ENCODE peak calls at places on chromosomes 16 and 17, in seven cellular contexts. H is uterus, J is fibroblast of lung, U is caudate nucleus, Q is AG04450, B is tibial nerve, M is ascending aorta. W is an unnamed sample.

GRCh38 chr17:13346081-13346533 is 255.6 kb downstream of the HS3ST3A1 start:
- DNase-seq in H (no peak), J (peak), U (no peak), Q (peak), B (no peak), M (no peak), W (no peak)

GRCh38 chr16:59048876-59049275 is 314.8 kb upstream of the GOT2 start:
- DNase-seq in H (no peak), J (peak), U (no peak), Q (no peak), B (no peak), M (no peak), W (no peak)

GRCh38 chr16:75311383-75311938 is 60.0 kb upstream of the BCAR1 start:
- DNase-seq in H (no peak), J (peak), U (no peak), Q (no peak), B (no peak), M (no peak), W (no peak)

GRCh38 chr17:22253007-22253406 is 560.7 kb downstream of the KCNJ18 start:
- DNase-seq in H (no peak), J (no peak), U (no peak), Q (no peak), B (no peak), M (no peak), W (no peak)

GRCh38 chr17:33197342-33197741 is 95.8 kb downstream of the ASIC2 start:
- DNase-seq in H (no peak), J (no peak), U (no peak), Q (no peak), B (no peak), M (no peak), W (no peak)

GRCh38 chr17:79940381-79941087 is 95.1 kb downstream of the TBC1D16 start:
- DNase-seq in H (no peak), J (no peak), U (no peak), Q (no peak), B (no peak), M (no peak), W (no peak)

GRCh38 chr17:9958586-9959281 is 53.7 kb upstream of the RCVRN start:
- DNase-seq in H (no peak), J (no peak), U (no peak), Q (no peak), B (no peak), M (no peak), W (no peak)

GRCh38 chr17:50221500-50222480 is 20.4 kb upstream of the COL1A1 start:
- DNase-seq in H (peak), J (peak), U (no peak), Q (no peak), B (no peak), M (peak), W (no peak)

GRCh38 chr17:7858487-7858832 is 657 bp downstream of the CYB5D1 start:
- DNase-seq in H (peak), J (peak), U (no peak), Q (no peak), B (no peak), M (no peak), W (no peak)

GRCh38 chr17:82449883-82450356 is 632 bp downstream of the CYBC1 start:
- DNase-seq in H (no peak), J (no peak), U (no peak), Q (no peak), B (no peak), M (no peak), W (no peak)

GRCh38 chr16:88582912-88583575 is 12.8 kb downstream of the ZC3H18 start:
- DNase-seq in H (no peak), J (no peak), U (no peak), Q (no peak), B (no peak), M (no peak), W (no peak)

GRCh38 chr17:3772764-3773163 is 28.2 kb downstream of the ITGAE start:
- DNase-seq in H (no peak), J (no peak), U (no peak), Q (no peak), B (no peak), M (no peak), W (no peak)

GRCh38 chr17:15287533-15288267 is 22.6 kb upstream of the PMP22 start:
- DNase-seq in H (no peak), J (peak), U (no peak), Q (no peak), B (no peak), M (no peak), W (no peak)

GRCh38 chr16:67562918-67563707 is 787 bp downstream of the CTCF start:
- DNase-seq in H (peak), J (peak), U (no peak), Q (no peak), B (no peak), M (peak), W (peak)

GRCh38 chr16:68786685-68787418 is 49.8 kb downstream of the CDH1 start:
- DNase-seq in H (peak), J (peak), U (no peak), Q (no peak), B (no peak), M (no peak), W (peak)

GRCh38 chr16:67456383-67457140 is 24.4 kb downstream of the ATP6V0D1 start:
- DNase-seq in H (peak), J (peak), U (no peak), Q (no peak), B (no peak), M (peak), W (no peak)

GRCh38 chr16:88877564-88878289 is 11.3 kb upstream of the PABPN1L start:
- DNase-seq in H (no peak), J (no peak), U (no peak), Q (no peak), B (no peak), M (no peak), W (no peak)

GRCh38 chr17:17254026-17254425 is 17.1 kb upstream of the FLCN start:
- DNase-seq in H (no peak), J (no peak), U (no peak), Q (no peak), B (no peak), M (no peak), W (no peak)

GRCh38 chr17:30005709-30006320 is 64.4 kb downstream of the EFCAB5 start:
- DNase-seq in H (no peak), J (peak), U (no peak), Q (no peak), B (no peak), M (no peak), W (no peak)

GRCh38 chr16:47727131-47727530 is 266.0 kb downstream of the PHKB start:
- DNase-seq in H (no peak), J (no peak), U (no peak), Q (no peak), B (no peak), M (no peak), W (no peak)

GRCh38 chr17:64580384-64581307 is 73.9 kb downstream of the CEP95 start:
- DNase-seq in H (no peak), J (peak), U (no peak), Q (no peak), B (no peak), M (no peak), W (no peak)

GRCh38 chr16:6493555-6493954 is 839.1 kb upstream of the RBFOX1 start:
- DNase-seq in H (no peak), J (no peak), U (no peak), Q (no peak), B (no peak), M (no peak), W (no peak)

GRCh38 chr17:82065193-82065637 is 389 bp downstream of the DUS1L start:
- DNase-seq in H (no peak), J (peak), U (no peak), Q (no peak), B (no peak), M (no peak), W (no peak)

GRCh38 chr17:20279631-20280030 is 187.7 kb downstream of the LGALS9B start:
- DNase-seq in H (no peak), J (no peak), U (no peak), Q (no peak), B (no peak), M (no peak), W (no peak)

GRCh38 chr17:57453841-57454240 is 197.5 kb downstream of the MSI2 start:
- DNase-seq in H (no peak), J (no peak), U (no peak), Q (no peak), B (no peak), M (no peak), W (no peak)

GRCh38 chr17:4433515-4434031 is at the start of gene SPNS3:
- DNase-seq in H (no peak), J (no peak), U (peak), Q (no peak), B (no peak), M (no peak), W (no peak)

DNA sequence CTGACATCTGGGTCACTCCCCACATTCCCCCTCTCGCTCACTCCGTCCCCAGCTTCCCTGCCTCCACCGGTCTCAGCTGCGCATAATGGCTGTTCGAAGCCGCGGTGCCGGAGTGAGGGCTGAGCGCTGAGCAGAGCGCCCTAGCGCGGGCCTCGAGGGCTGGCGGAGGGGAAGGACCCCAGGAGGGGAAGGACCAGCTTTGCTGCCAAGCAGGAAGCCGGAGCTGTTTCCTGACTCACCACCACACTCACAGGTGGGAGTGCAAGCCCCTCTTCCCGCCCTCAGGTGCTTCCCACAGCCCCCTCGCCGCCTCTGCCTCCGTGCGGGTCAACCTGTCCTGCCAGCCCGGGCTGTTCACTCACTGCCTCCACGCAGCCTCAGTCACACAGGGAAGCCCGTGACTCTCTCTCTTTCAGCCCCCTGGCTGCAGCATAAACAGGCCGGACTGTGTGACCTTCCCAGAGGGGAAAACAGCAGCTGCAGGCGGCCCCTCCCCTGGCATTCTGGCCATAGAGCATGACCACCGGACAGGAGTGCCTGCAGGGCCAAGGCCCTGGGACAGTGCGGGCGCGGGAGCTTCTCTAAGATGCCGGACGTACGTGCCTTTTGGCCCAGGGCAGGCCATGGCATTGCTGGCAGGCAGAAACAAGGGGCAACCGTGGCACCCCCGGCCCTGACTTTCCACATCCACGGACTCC is 23.7 kb downstream of the SLC43A2 start:
- DNase-seq in H (no peak), J (no peak), U (no peak), Q (no peak), B (no peak), M (no peak), W (no peak)
- H3K27ac ChIP-seq in H (no peak), J (no peak), U (no peak), Q (no peak), B (peak), M (no peak), W (no peak)

GRCh38 chr17:75822119-75822799 is 21.9 kb downstream of the UNC13D start:
- DNase-seq in H (peak), J (no peak), U (no peak), Q (no peak), B (no peak), M (no peak), W (no peak)
- H3K27ac ChIP-seq in H (peak), J (no peak), U (no peak), Q (no peak), B (no peak), M (peak), W (no peak)

GRCh38 chr16:91484-91883 is 13.5 kb downstream of the MPG start:
- DNase-seq in H (no peak), J (no peak), U (no peak), Q (no peak), B (no peak), M (no peak), W (no peak)
- H3K27ac ChIP-seq in H (no peak), J (no peak), U (peak), Q (no peak), B (peak), M (peak), W (peak)

GRCh38 chr17:77325826-77326581 is 185.2 kb downstream of the SEC14L1 start:
- DNase-seq in H (peak), J (peak), U (no peak), Q (no peak), B (peak), M (peak), W (no peak)
- H3K27ac ChIP-seq in H (peak), J (peak), U (no peak), Q (peak), B (peak), M (peak), W (no peak)

GRCh38 chr17:38892083-38892482 is 22.2 kb downstream of the LASP1 start:
- DNase-seq in H (no peak), J (no peak), U (no peak), Q (no peak), B (no peak), M (no peak), W (no peak)

GRCh38 chr17:38890410-38890746 is 20.5 kb downstream of the LASP1 start:
- DNase-seq in H (no peak), J (no peak), U (no peak), Q (no peak), B (no peak), M (no peak), W (no peak)

GRCh38 chr17:38889745-38890409 is 20.0 kb downstream of the LASP1 start:
- DNase-seq in H (no peak), J (no peak), U (no peak), Q (no peak), B (no peak), M (no peak), W (no peak)

GRCh38 chr17:38892620-38893019 is 22.8 kb downstream of the LASP1 start:
- DNase-seq in H (no peak), J (no peak), U (no peak), Q (no peak), B (no peak), M (no peak), W (no peak)

DNA sequence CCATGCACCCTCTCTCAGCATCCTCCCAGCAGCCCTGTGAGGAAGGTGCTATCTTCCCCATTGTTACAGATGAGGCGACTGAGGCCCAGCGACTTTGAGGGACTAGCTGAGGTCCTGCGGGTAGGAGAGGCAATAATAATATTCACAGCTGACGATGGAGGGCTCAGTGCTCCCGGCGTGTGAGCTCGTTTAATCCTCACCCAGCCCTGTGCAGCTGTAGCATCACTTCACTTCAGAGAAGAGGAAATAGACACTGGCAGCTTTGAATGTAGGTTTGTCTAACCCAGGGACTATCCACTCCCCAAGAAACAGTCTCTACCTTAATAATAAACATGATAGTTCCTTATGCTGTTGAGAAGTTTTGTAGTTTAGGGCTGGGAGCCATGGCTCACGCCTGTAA is 21.6 kb downstream of the LASP1 start:
- DNase-seq in H (no peak), J (no peak), U (no peak), Q (no peak), B (no peak), M (no peak), W (no peak)
- H3K27ac ChIP-seq in H (no peak), J (no peak), U (no peak), Q (no peak), B (no peak), M (no peak), W (no peak)

GRCh38 chr16:53456625-53457024 is 22.4 kb downstream of the RBL2 start:
- DNase-seq in H (no peak), J (no peak), U (no peak), Q (no peak), B (no peak), M (no peak), W (no peak)
- H3K27ac ChIP-seq in H (no peak), J (no peak), U (no peak), Q (no peak), B (no peak), M (no peak), W (no peak)

DNA sequence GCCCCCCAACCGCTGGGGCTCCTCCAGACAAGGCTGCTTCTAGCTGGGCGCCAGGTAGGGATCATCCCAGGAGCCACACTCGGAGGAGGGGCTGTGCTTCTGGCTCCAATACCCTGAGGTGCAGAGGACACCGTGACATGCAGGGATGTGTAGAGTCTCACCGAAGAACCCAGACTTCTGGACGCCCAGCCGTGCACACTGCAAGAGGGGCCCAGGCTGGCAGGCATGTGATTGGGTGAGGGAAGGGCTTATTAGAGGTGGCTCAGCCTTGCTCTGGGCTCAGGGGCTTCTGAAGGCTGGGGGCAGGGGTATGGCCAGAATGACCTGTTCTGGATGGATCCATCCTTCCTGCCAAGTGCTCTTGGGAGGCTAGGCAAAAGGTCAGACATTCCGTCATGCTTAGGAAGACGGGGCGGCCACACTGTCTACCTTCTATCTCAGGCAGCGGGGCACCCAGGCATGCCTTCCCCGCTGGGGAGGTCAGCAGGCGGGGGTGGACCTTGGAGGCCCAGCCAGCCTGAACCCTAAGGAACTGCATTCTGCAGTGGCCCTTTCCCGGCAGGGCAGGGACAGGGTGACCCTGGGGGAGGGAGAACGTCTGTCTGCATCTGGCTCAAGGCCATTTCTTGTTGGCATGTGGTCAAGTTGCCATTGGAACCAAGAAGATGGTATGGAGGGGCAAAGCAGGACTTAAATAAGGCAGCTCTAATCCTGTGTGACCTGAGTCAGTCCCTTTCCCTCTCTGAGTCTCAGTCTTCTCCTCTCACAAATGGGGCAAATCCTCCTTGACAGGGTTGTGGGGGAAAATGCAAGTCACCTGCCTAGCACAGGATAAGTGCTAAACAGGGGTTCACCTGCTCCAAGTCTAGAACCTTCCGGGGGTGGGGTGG is 5.8 kb upstream of the ADGRG1 start:
- DNase-seq in H (peak), J (no peak), U (no peak), Q (no peak), B (no peak), M (no peak), W (no peak)
- H3K27ac ChIP-seq in H (peak), J (no peak), U (peak), Q (no peak), B (peak), M (no peak), W (peak)

DNA sequence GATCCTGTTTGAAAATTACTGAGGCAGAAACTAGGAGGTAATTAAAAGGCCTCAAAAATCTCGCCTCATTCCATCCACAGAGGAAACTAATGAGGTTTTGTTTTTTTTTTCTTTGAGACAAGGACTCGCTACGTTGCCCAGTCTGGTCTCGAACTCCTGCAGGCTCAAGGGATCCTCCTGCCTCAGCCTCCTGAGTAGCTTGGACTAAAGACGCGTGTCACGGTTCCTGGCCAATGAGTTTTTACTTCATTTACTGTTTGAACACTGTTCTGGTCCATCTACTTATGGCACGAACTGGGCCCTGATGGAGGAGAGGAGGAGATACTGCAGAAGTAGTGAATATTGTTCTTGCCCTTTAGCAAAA is 600 bp upstream of the BLTP2 start:
- DNase-seq in H (no peak), J (no peak), U (no peak), Q (no peak), B (no peak), M (no peak), W (no peak)
- H3K27ac ChIP-seq in H (peak), J (peak), U (peak), Q (peak), B (peak), M (peak), W (peak)

DNA sequence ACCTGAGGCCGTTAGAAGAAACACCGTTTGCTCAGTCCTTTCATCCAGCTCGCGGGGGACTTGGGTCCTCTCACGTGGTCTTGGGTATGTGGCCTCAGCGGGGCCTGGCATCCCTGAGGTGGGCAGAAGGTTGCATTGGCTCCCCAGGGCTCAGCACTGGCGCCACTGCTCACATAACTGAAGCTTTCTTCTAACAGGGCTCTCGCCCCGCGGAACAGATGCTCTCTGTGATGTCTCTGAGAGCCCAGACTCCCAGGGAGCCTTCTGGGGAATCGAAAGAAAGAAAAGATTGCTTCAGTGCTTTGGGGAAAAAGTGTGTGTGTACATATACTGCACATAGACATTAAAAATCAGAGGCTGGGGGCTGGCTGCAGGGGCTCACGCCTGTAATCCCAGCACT is 10.1 kb downstream of the MGRN1 start:
- DNase-seq in H (no peak), J (no peak), U (no peak), Q (no peak), B (no peak), M (no peak), W (no peak)
- H3K27ac ChIP-seq in H (no peak), J (no peak), U (no peak), Q (no peak), B (no peak), M (no peak), W (peak)

GRCh38 chr16:28011223-28011622 is 52.3 kb downstream of the GSG1L start:
- DNase-seq in H (no peak), J (no peak), U (no peak), Q (no peak), B (no peak), M (no peak), W (no peak)
- H3K27ac ChIP-seq in H (no peak), J (no peak), U (peak), Q (no peak), B (no peak), M (peak), W (no peak)